ENCODE peak calls at places on chromosomes 12 and 14, in four cellular contexts. B is heart left ventricle; T is tibial nerve; X is stimulated activated naive CD8-positive, alpha-beta T cell treated with anti-CD3 and anti-CD28 coated beads, Interleukin-15, Interleukin-2, amounts not matched to agents 100 U/mL and 50 U/mL, for 24 hours. D is an unnamed sample.

GRCh38 chr14:95290021-95290420 is 29.7 kb downstream of the CLMN start:
- DNase-seq in B (no peak), T (no peak), X (no peak), D (no peak)

GRCh38 chr12:121796855-121797751 is 3.6 kb upstream of the RHOF start:
- DNase-seq in X (peak; percentile 25), B (peak; percentile 96), T (peak; percentile 83), D (peak; percentile 87)

GRCh38 chr12:3034067-3034750 is 43.0 kb upstream of the TSPAN9 start:
- DNase-seq in T (peak; percentile 56), B (peak; percentile 74), X (peak; percentile 61), D (peak; percentile 89)

GRCh38 chr14:95727084-95727700 is 13.3 kb upstream of the TCL1A start:
- DNase-seq in B (no peak), T (no peak), X (no peak), D (no peak)

GRCh38 chr14:69574266-69574953 is at the start of gene CCDC177:
- DNase-seq in T (no peak), X (peak; percentile 81), B (peak; percentile 77), D (peak; percentile 81)

GRCh38 chr14:71716371-71716770 is 215.9 kb upstream of the RGS6 start:
- DNase-seq in B (no peak), X (no peak), T (no peak), D (no peak)

GRCh38 chr12:76942276-76942675 is 63.5 kb upstream of the CSRP2 start:
- DNase-seq in B (no peak), T (no peak), X (no peak), D (no peak)

GRCh38 chr12:130456375-130457199 is 118.9 kb downstream of the PIWIL1 start:
- DNase-seq in T (no peak), B (peak; percentile 64), X (no peak), D (no peak)

GRCh38 chr14:47596232-47596631 is 79.2 kb downstream of the MDGA2 start:
- DNase-seq in T (no peak), X (no peak), B (no peak), D (no peak)

GRCh38 chr12:7935773-7936581 is at the start of gene SLC2A3:
- DNase-seq in X (peak; percentile 72), T (peak; percentile 90), B (no peak), D (peak; percentile 33)

GRCh38 chr14:54881235-54881760 is 21.3 kb downstream of the GCH1 start:
- DNase-seq in T (peak; percentile 31), X (no peak), B (no peak), D (no peak)

GRCh38 chr14:73014105-73014504 is 12.8 kb downstream of the ZFYVE1 start:
- DNase-seq in X (no peak), B (no peak), T (no peak), D (no peak)

GRCh38 chr14:71242237-71242748 is 335.0 kb downstream of the PCNX1 start:
- DNase-seq in T (no peak), X (no peak), B (no peak), D (no peak)

GRCh38 chr12:71799105-71799504 is 40.5 kb upstream of the TBC1D15 start:
- DNase-seq in B (no peak), X (no peak), T (no peak), D (no peak)

GRCh38 chr12:53325539-53326061 is 4.2 kb upstream of the AAAS start:
- DNase-seq in X (peak; percentile 54), B (peak; percentile 74), T (no peak), D (peak; percentile 46)

GRCh38 chr12:12716845-12717585 is at the start of gene CDKN1B:
- DNase-seq in T (peak; percentile 86), B (peak; percentile 96), X (peak; percentile 87), D (peak; percentile 80)

D was measured in WTC11.